ENCODE peak calls at places on chromosomes 3 and 15, in seven cellular contexts. U is CD4-positive, alpha-beta T cell; O is fibroblast of lung; N is body of pancreas; J is endothelial cell; P is GM20000; X is Caco-2. C is an unnamed sample.
A peak's percentile ranks its signal among the peaks of the same experiment; 100 is the strongest.

GRCh38 chr15:64288577-64288976 is 67.4 kb downstream of the CSNK1G1 start:
- DNase-seq in U (no peak), O (peak; percentile 74), N (no peak), J (no peak), P (no peak), X (no peak), C (no peak)

GRCh38 chr15:57198654-57199241 is 177.6 kb upstream of the CGNL1 start:
- DNase-seq in U (no peak), O (no peak), N (no peak), J (no peak), P (no peak), X (no peak), C (no peak)

GRCh38 chr15:74776851-74777768 is 4.8 kb upstream of the CSK start:
- DNase-seq in U (no peak), O (no peak), N (peak; percentile 24), J (peak; percentile 41), P (peak; percentile 86), X (no peak), C (no peak)

GRCh38 chr3:34676431-34676830 is 878.0 kb downstream of the PDCD6IP start:
- DNase-seq in U (no peak), O (no peak), N (no peak), J (no peak), P (no peak), X (no peak), C (no peak)

GRCh38 chr15:84702961-84703482 is 12.9 kb downstream of the SEC11A start:
- DNase-seq in U (no peak), O (peak; percentile 76), N (peak; percentile 52), J (no peak), P (no peak), X (no peak), C (no peak)

GRCh38 chr3:122014741-122015140 is 7.3 kb downstream of the ILDR1 start:
- DNase-seq in U (no peak), O (no peak), N (no peak), J (no peak), P (peak; percentile 81), X (no peak), C (no peak)

GRCh38 chr3:99499235-99499798 is 139.1 kb upstream of the COL8A1 start:
- DNase-seq in U (no peak), O (peak; percentile 78), N (peak; percentile 17), J (peak; percentile 49), P (peak; percentile 26), X (peak; percentile 50), C (peak; percentile 30)

GRCh38 chr15:22904736-22905135 is 66.3 kb downstream of the NIPA2 start:
- DNase-seq in U (no peak), O (no peak), N (peak; percentile 75), J (no peak), P (no peak), X (no peak), C (no peak)

GRCh38 chr3:142802891-142803290 is 79.1 kb downstream of the TRPC1 start:
- DNase-seq in U (no peak), O (no peak), N (no peak), J (no peak), P (no peak), X (no peak), C (no peak)

GRCh38 chr3:138450704-138451424 is 16.4 kb downstream of the ESYT3 start:
- DNase-seq in U (no peak), O (no peak), N (no peak), J (no peak), P (no peak), X (no peak), C (no peak)

GRCh38 chr3:65128346-65128745 is 440.5 kb upstream of the ADAMTS9 start:
- DNase-seq in U (no peak), O (no peak), N (no peak), J (no peak), P (no peak), X (no peak), C (no peak)

GRCh38 chr3:158718490-158719170 is 13.6 kb downstream of the RARRES1 start:
- DNase-seq in U (no peak), O (peak; percentile 98), N (no peak), J (no peak), P (no peak), X (no peak), C (no peak)

GRCh38 chr3:42056840-42057239 is 34.3 kb upstream of the TRAK1 start:
- DNase-seq in U (no peak), O (no peak), N (no peak), J (no peak), P (no peak), X (no peak), C (no peak)

GRCh38 chr3:195282982-195283381 is 12.0 kb upstream of the XXYLT1 start:
- DNase-seq in U (no peak), O (no peak), N (no peak), J (no peak), P (no peak), X (no peak), C (no peak)

GRCh38 chr3:36729204-36730056 is 34.9 kb downstream of the DCLK3 start:
- DNase-seq in U (no peak), O (peak; percentile 81), N (no peak), J (no peak), P (peak; percentile 56), X (peak; percentile 43), C (no peak)

GRCh38 chr3:65408531-65409181 is 630.1 kb downstream of the MAGI1 start:
- DNase-seq in U (no peak), O (no peak), N (no peak), J (no peak), P (no peak), X (no peak), C (no peak)

GRCh38 chr3:158640646-158641045 is 3.7 kb upstream of the GFM1 start:
- DNase-seq in U (no peak), O (no peak), N (no peak), J (no peak), P (no peak), X (no peak), C (no peak)

GRCh38 chr3:190848891-190849290 is 13.6 kb downstream of the GMNC start:
- DNase-seq in U (no peak), O (no peak), N (no peak), J (no peak), P (no peak), X (no peak), C (no peak)

GRCh38 chr15:74869726-74870407 is 3.3 kb downstream of the SCAMP2 start:
- DNase-seq in U (no peak), O (peak; percentile 60), N (peak; percentile 33), J (peak; percentile 53), P (peak; percentile 80), X (no peak), C (no peak)

GRCh38 chr15:91294795-91295194 is 194.7 kb downstream of the SV2B start:
- DNase-seq in U (no peak), O (no peak), N (no peak), J (no peak), P (no peak), X (no peak), C (no peak)

GRCh38 chr3:10345911-10346310 is 25.0 kb upstream of the SEC13 start:
- DNase-seq in U (no peak), O (no peak), N (no peak), J (no peak), P (no peak), X (no peak), C (no peak)

GRCh38 chr3:156456771-156457224 is 98.1 kb downstream of the SSR3 start:
- DNase-seq in U (no peak), O (no peak), N (peak; percentile 27), J (no peak), P (no peak), X (peak; percentile 27), C (peak; percentile 25)

GRCh38 chr15:66839511-66840112 is 137.6 kb downstream of the SMAD6 start:
- DNase-seq in U (no peak), O (peak; percentile 47), N (no peak), J (no peak), P (no peak), X (no peak), C (no peak)

GRCh38 chr15:101100593-101101442 is 151.0 kb downstream of the CHSY1 start:
- DNase-seq in U (no peak), O (no peak), N (no peak), J (no peak), P (no peak), X (no peak), C (no peak)
- TF ChIP-seq CTCF in U (no peak), O (no peak), N (no peak), J (no peak), P (no peak), X (no peak), C (no peak)

GRCh38 chr15:29747837-29748417 is 74.3 kb downstream of the TJP1 start:
- DNase-seq in U (no peak), O (peak; percentile 63), N (no peak), J (no peak), P (no peak), X (no peak), C (no peak)
- TF ChIP-seq CTCF in U (peak; percentile 72), O (no peak), N (peak; percentile 51), J (no peak), P (peak; percentile 12), X (peak; percentile 18), C (no peak)

DNA sequence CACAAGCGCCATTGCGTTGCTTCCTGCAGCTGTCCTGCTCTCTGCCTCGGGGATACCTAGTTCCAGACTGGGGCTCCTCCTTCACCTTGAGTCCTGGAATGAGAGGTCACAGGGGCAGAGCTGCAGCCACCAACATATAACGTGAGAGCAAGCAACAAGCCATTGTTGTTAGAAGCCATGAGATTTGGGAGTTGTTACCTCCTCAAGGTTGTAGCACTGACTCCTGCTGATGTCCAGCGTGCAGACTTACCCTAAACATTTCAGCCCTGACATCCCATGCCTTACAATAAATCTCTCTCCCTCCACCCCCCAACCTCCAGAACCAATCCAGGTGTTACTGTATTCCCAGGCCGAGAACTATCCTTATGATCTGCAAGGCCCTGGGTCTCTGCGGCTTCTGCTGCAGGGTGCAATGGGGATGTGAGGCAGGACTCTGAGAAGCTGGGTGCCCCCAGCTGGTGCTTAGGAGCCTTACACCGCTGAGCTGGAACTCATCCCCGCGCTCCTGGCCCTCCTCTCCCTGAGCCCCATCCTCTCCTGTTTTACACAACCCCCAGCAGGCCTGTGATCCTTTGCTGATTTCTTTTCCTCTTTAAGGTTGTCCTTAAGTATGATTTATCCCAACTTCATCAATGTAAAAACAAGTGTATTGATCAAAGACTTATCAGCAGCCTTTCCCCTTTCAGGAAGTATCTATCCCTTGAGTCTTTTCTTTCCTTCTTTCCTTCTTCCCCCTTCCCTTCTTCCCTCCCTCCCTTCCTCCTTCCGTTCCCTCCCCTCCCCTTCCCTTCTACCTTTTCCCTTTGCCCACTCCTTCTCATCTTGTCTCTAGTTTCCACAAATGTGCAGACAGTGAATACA is 84.2 kb upstream of the ABHD2 start:
- DNase-seq in U (no peak), O (peak; percentile 72), N (no peak), J (peak; percentile 42), P (no peak), X (peak; percentile 60), C (peak; percentile 45)
- TF ChIP-seq CTCF in U (no peak), O (peak; percentile 41), N (no peak), J (no peak), P (peak; percentile 14), X (peak; percentile 49), C (peak; percentile 32)

DNA sequence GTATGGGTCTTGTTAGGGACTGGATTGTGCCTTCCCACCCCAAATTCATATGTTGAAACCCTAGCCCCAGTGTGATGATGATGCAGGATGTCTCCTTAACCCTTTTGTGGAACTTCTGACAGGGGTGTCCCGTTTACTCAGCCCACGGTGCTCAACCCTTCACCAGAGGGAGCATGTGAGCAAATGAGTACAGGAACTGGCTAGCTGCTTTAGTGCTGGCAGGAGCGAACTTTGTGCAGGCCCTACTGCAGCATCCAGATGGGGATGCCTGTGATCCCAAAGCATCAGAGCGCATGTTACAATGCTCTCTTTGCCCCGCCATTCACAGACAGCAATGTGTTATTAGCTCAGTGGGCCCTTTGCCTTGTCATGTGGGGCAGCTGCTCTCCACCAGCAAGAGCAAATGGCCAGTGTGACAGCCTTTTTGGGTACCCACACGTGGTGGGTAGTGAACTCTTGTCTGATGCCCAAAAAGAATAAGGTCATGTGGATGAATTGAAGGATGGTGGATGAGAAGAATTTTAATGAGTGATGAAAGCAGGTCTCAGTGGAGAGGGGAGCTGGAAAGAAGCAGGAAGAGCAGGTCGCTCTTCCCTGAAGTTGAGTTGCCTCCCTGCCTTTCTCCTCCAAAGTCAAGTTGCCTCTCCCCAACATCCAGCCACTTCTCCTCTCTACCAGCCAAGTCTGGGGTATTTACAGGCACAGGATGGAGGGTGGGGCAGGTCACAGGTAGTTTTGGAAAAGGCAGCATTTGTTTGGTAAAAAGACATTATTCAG is 63.3 kb upstream of the STRIT1 start:
- DNase-seq in U (no peak), O (no peak), N (no peak), J (no peak), P (no peak), X (peak; percentile 21), C (peak; percentile 4)
- TF ChIP-seq CTCF in U (no peak), O (peak; percentile 19), N (no peak), J (no peak), P (no peak), X (peak; percentile 30), C (no peak)

C was measured in nephron progenitor cell.